ENCODE peak calls at places on chromosome 1, in eight cellular contexts. One of them, this sample, is unnamed. For H3K36me3, the result is how much of the 10 kb centered on the place peaks cover.

GRCh38 chr1:228794173-228794572 is 58.9 kb downstream of the RHOU start:
- DNase-seq in fibroblast of lung: no peak
- DNase-seq in PC-3: no peak
- DNase-seq in heart right ventricle: no peak
- DNase-seq in IMR-90: no peak
- DNase-seq in CD8-positive, alpha-beta T cell: no peak
- DNase-seq in ovary: no peak
- DNase-seq in bronchial epithelial cell: no peak
- DNase-seq in this sample: no peak

GRCh38 chr1:237751090-237751489 is 139.6 kb downstream of the ZP4 start:
- DNase-seq in fibroblast of lung: no peak
- DNase-seq in PC-3: no peak
- DNase-seq in heart right ventricle: no peak
- DNase-seq in IMR-90: no peak
- DNase-seq in CD8-positive, alpha-beta T cell: no peak
- DNase-seq in ovary: no peak
- DNase-seq in bronchial epithelial cell: no peak
- DNase-seq in this sample: no peak

GRCh38 chr1:221947731-221948130 is 205.8 kb upstream of the DUSP10 start:
- DNase-seq in fibroblast of lung: no peak
- DNase-seq in PC-3: no peak
- DNase-seq in heart right ventricle: no peak
- DNase-seq in IMR-90: no peak
- DNase-seq in CD8-positive, alpha-beta T cell: no peak
- DNase-seq in ovary: no peak
- DNase-seq in bronchial epithelial cell: peak
- DNase-seq in this sample: no peak

GRCh38 chr1:187264995-187265602 is 436.4 kb downstream of the PLA2G4A start:
- DNase-seq in fibroblast of lung: peak
- DNase-seq in PC-3: peak
- DNase-seq in heart right ventricle: no peak
- DNase-seq in IMR-90: peak
- DNase-seq in CD8-positive, alpha-beta T cell: no peak
- DNase-seq in ovary: peak
- DNase-seq in bronchial epithelial cell: peak
- DNase-seq in this sample: no peak

GRCh38 chr1:12185556-12186276 is 18.9 kb downstream of the TNFRSF1B start:
- DNase-seq in fibroblast of lung: peak
- DNase-seq in PC-3: no peak
- DNase-seq in heart right ventricle: no peak
- DNase-seq in IMR-90: no peak
- DNase-seq in CD8-positive, alpha-beta T cell: no peak
- DNase-seq in ovary: no peak
- DNase-seq in bronchial epithelial cell: no peak
- DNase-seq in this sample: no peak

GRCh38 chr1:234773936-234774677 is 164.1 kb upstream of the IRF2BP2 start:
- DNase-seq in fibroblast of lung: no peak
- DNase-seq in PC-3: no peak
- DNase-seq in heart right ventricle: no peak
- DNase-seq in IMR-90: no peak
- DNase-seq in CD8-positive, alpha-beta T cell: no peak
- DNase-seq in ovary: no peak
- DNase-seq in bronchial epithelial cell: no peak
- DNase-seq in this sample: peak

GRCh38 chr1:227318852-227319607 is 738 bp upstream of the CDC42BPA start:
- DNase-seq in fibroblast of lung: peak
- DNase-seq in PC-3: peak
- DNase-seq in heart right ventricle: peak
- DNase-seq in IMR-90: peak
- DNase-seq in CD8-positive, alpha-beta T cell: no peak
- DNase-seq in ovary: peak
- DNase-seq in bronchial epithelial cell: peak
- DNase-seq in this sample: peak

GRCh38 chr1:53544731-53545515 is 85.7 kb downstream of the DMRTB1 start:
- DNase-seq in fibroblast of lung: no peak
- DNase-seq in PC-3: no peak
- DNase-seq in heart right ventricle: no peak
- DNase-seq in IMR-90: no peak
- DNase-seq in CD8-positive, alpha-beta T cell: no peak
- DNase-seq in ovary: no peak
- DNase-seq in bronchial epithelial cell: no peak
- DNase-seq in this sample: peak

GRCh38 chr1:201633297-201633696 is 94.4 kb downstream of the NAV1 start:
- DNase-seq in fibroblast of lung: no peak
- DNase-seq in PC-3: no peak
- DNase-seq in heart right ventricle: peak
- DNase-seq in IMR-90: no peak
- DNase-seq in CD8-positive, alpha-beta T cell: no peak
- DNase-seq in ovary: no peak
- DNase-seq in bronchial epithelial cell: no peak
- DNase-seq in this sample: no peak

GRCh38 chr1:5981009-5981380 is 11.2 kb downstream of the NPHP4 start:
- DNase-seq in fibroblast of lung: no peak
- DNase-seq in PC-3: no peak
- DNase-seq in heart right ventricle: no peak
- DNase-seq in IMR-90: no peak
- DNase-seq in CD8-positive, alpha-beta T cell: no peak
- DNase-seq in ovary: no peak
- DNase-seq in bronchial epithelial cell: no peak
- DNase-seq in this sample: peak

GRCh38 chr1:174074757-174075156 is 52.6 kb upstream of the RC3H1 start:
- DNase-seq in fibroblast of lung: peak
- DNase-seq in PC-3: peak
- DNase-seq in heart right ventricle: no peak
- DNase-seq in IMR-90: peak
- DNase-seq in CD8-positive, alpha-beta T cell: no peak
- DNase-seq in ovary: no peak
- DNase-seq in bronchial epithelial cell: peak
- DNase-seq in this sample: no peak

GRCh38 chr1:192807968-192808587 is 761 bp upstream of the RGS2 start:
- DNase-seq in fibroblast of lung: peak
- DNase-seq in PC-3: peak
- DNase-seq in heart right ventricle: no peak
- DNase-seq in IMR-90: peak
- DNase-seq in CD8-positive, alpha-beta T cell: peak
- DNase-seq in ovary: no peak
- DNase-seq in bronchial epithelial cell: peak
- DNase-seq in this sample: peak

GRCh38 chr1:193662030-193662429 is 475.6 kb upstream of the B3GALT2 start:
- DNase-seq in fibroblast of lung: peak
- DNase-seq in PC-3: no peak
- DNase-seq in heart right ventricle: no peak
- DNase-seq in IMR-90: peak
- DNase-seq in CD8-positive, alpha-beta T cell: no peak
- DNase-seq in ovary: no peak
- DNase-seq in bronchial epithelial cell: peak
- DNase-seq in this sample: no peak

GRCh38 chr1:186189156-186189555 is 185.9 kb downstream of the TPR start:
- DNase-seq in fibroblast of lung: no peak
- DNase-seq in PC-3: no peak
- DNase-seq in heart right ventricle: no peak
- DNase-seq in IMR-90: no peak
- DNase-seq in CD8-positive, alpha-beta T cell: no peak
- DNase-seq in ovary: no peak
- DNase-seq in bronchial epithelial cell: no peak
- DNase-seq in this sample: no peak

GRCh38 chr1:227437495-227438008 is 119.3 kb upstream of the CDC42BPA start:
- DNase-seq in fibroblast of lung: peak
- DNase-seq in PC-3: peak
- DNase-seq in heart right ventricle: no peak
- DNase-seq in IMR-90: peak
- DNase-seq in CD8-positive, alpha-beta T cell: no peak
- DNase-seq in ovary: no peak
- DNase-seq in bronchial epithelial cell: peak
- DNase-seq in this sample: peak

GRCh38 chr1:75097686-75098085 is 36.5 kb upstream of the LHX8 start:
- DNase-seq in fibroblast of lung: no peak
- DNase-seq in PC-3: no peak
- DNase-seq in heart right ventricle: no peak
- DNase-seq in IMR-90: no peak
- DNase-seq in CD8-positive, alpha-beta T cell: no peak
- DNase-seq in ovary: no peak
- DNase-seq in bronchial epithelial cell: peak
- DNase-seq in this sample: no peak

GRCh38 chr1:206847946-206848345 is 17.5 kb upstream of the IL20 start:
- DNase-seq in fibroblast of lung: no peak
- DNase-seq in PC-3: no peak
- DNase-seq in heart right ventricle: no peak
- DNase-seq in IMR-90: no peak
- DNase-seq in CD8-positive, alpha-beta T cell: no peak
- DNase-seq in ovary: no peak
- DNase-seq in bronchial epithelial cell: peak
- DNase-seq in this sample: no peak

GRCh38 chr1:32681999-32682398 is 20.6 kb downstream of the SYNC start:
- DNase-seq in fibroblast of lung: no peak
- DNase-seq in PC-3: no peak
- DNase-seq in heart right ventricle: no peak
- DNase-seq in IMR-90: no peak
- DNase-seq in CD8-positive, alpha-beta T cell: no peak
- DNase-seq in ovary: no peak
- DNase-seq in bronchial epithelial cell: no peak
- DNase-seq in this sample: no peak

GRCh38 chr1:32680642-32681041 is 21.9 kb downstream of the SYNC start:
- DNase-seq in fibroblast of lung: no peak
- DNase-seq in PC-3: no peak
- DNase-seq in heart right ventricle: no peak
- DNase-seq in IMR-90: no peak
- DNase-seq in CD8-positive, alpha-beta T cell: no peak
- DNase-seq in ovary: no peak
- DNase-seq in bronchial epithelial cell: no peak
- DNase-seq in this sample: no peak

GRCh38 chr1:32681501-32681900 is 21.1 kb downstream of the SYNC start:
- DNase-seq in fibroblast of lung: peak
- DNase-seq in PC-3: no peak
- DNase-seq in heart right ventricle: no peak
- DNase-seq in IMR-90: peak
- DNase-seq in CD8-positive, alpha-beta T cell: no peak
- DNase-seq in ovary: no peak
- DNase-seq in bronchial epithelial cell: no peak
- DNase-seq in this sample: no peak

GRCh38 chr1:32676945-32677344 is 25.6 kb downstream of the SYNC start:
- DNase-seq in fibroblast of lung: no peak
- DNase-seq in PC-3: no peak
- DNase-seq in heart right ventricle: no peak
- DNase-seq in IMR-90: no peak
- DNase-seq in CD8-positive, alpha-beta T cell: no peak
- DNase-seq in ovary: no peak
- DNase-seq in bronchial epithelial cell: no peak
- DNase-seq in this sample: no peak
- H3K36me3 ChIP-seq in fibroblast of lung: under half
- H3K36me3 ChIP-seq in PC-3: half or more
- H3K36me3 ChIP-seq in heart right ventricle: under half
- H3K36me3 ChIP-seq in IMR-90: half or more
- H3K36me3 ChIP-seq in CD8-positive, alpha-beta T cell: under half
- H3K36me3 ChIP-seq in ovary: under half
- H3K36me3 ChIP-seq in bronchial epithelial cell: under half
- H3K36me3 ChIP-seq in this sample: half or more

GRCh38 chr1:43147625-43148319 is 24.3 kb downstream of the EBNA1BP2 start:
- DNase-seq in fibroblast of lung: peak
- DNase-seq in PC-3: peak
- DNase-seq in heart right ventricle: peak
- DNase-seq in IMR-90: peak
- DNase-seq in CD8-positive, alpha-beta T cell: peak
- DNase-seq in ovary: peak
- DNase-seq in bronchial epithelial cell: peak
- DNase-seq in this sample: peak

GRCh38 chr1:43140010-43140409 is 32.1 kb downstream of the EBNA1BP2 start:
- DNase-seq in fibroblast of lung: no peak
- DNase-seq in PC-3: no peak
- DNase-seq in heart right ventricle: no peak
- DNase-seq in IMR-90: no peak
- DNase-seq in CD8-positive, alpha-beta T cell: no peak
- DNase-seq in ovary: no peak
- DNase-seq in bronchial epithelial cell: no peak
- DNase-seq in this sample: no peak

GRCh38 chr1:43140583-43140982 is 31.5 kb downstream of the EBNA1BP2 start:
- DNase-seq in fibroblast of lung: no peak
- DNase-seq in PC-3: no peak
- DNase-seq in heart right ventricle: no peak
- DNase-seq in IMR-90: no peak
- DNase-seq in CD8-positive, alpha-beta T cell: no peak
- DNase-seq in ovary: no peak
- DNase-seq in bronchial epithelial cell: no peak
- DNase-seq in this sample: no peak

GRCh38 chr1:43144228-43144627 is 27.9 kb downstream of the EBNA1BP2 start:
- DNase-seq in fibroblast of lung: peak
- DNase-seq in PC-3: peak
- DNase-seq in heart right ventricle: no peak
- DNase-seq in IMR-90: peak
- DNase-seq in CD8-positive, alpha-beta T cell: no peak
- DNase-seq in ovary: no peak
- DNase-seq in bronchial epithelial cell: peak
- DNase-seq in this sample: no peak

DNA sequence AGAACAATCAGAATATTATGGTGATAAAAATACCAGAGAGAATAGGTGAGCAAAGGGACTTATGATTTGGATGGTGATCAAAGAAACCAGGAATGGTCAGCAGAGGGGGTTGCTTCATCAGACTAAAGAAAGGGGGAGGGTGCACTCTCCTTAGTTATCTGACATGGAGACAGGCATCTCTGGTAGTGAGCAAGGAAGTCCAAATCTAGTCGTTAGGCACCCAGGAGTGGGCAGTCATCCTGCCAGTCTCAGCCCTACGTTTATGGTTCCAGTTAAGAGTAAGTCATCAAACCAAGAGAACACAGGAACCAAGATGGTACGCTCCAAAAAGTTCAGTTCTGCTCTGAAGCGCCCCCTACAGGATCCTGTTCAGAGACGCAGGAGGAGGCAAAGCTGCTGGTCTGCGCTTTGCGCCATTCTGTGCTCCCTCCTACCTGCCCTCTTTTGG is 28.6 kb downstream of the EBNA1BP2 start:
- DNase-seq in fibroblast of lung: no peak
- DNase-seq in PC-3: peak
- DNase-seq in heart right ventricle: no peak
- DNase-seq in IMR-90: no peak
- DNase-seq in CD8-positive, alpha-beta T cell: no peak
- DNase-seq in ovary: no peak
- DNase-seq in bronchial epithelial cell: peak
- DNase-seq in this sample: no peak
- TF ChIP-seq CTCF in fibroblast of lung: peak
- TF ChIP-seq CTCF in PC-3: peak
- TF ChIP-seq CTCF in heart right ventricle: no peak
- TF ChIP-seq CTCF in IMR-90: peak
- TF ChIP-seq CTCF in CD8-positive, alpha-beta T cell: no peak
- TF ChIP-seq CTCF in ovary: no peak
- TF ChIP-seq CTCF in bronchial epithelial cell: peak
- TF ChIP-seq CTCF in this sample: peak

GRCh38 chr1:4072754-4073153 is 172.7 kb upstream of the C1orf174 start:
- DNase-seq in fibroblast of lung: no peak
- DNase-seq in PC-3: no peak
- DNase-seq in heart right ventricle: no peak
- DNase-seq in IMR-90: no peak
- DNase-seq in CD8-positive, alpha-beta T cell: no peak
- DNase-seq in ovary: no peak
- DNase-seq in bronchial epithelial cell: no peak
- DNase-seq in this sample: no peak
- H3K36me3 ChIP-seq in fibroblast of lung: under half
- H3K36me3 ChIP-seq in PC-3: under half
- H3K36me3 ChIP-seq in heart right ventricle: under half
- H3K36me3 ChIP-seq in IMR-90: under half
- H3K36me3 ChIP-seq in CD8-positive, alpha-beta T cell: under half
- H3K36me3 ChIP-seq in ovary: under half
- H3K36me3 ChIP-seq in bronchial epithelial cell: under half
- H3K36me3 ChIP-seq in this sample: under half

GRCh38 chr1:111332190-111332589 is 41.5 kb downstream of the CHIA start:
- DNase-seq in fibroblast of lung: no peak
- DNase-seq in PC-3: no peak
- DNase-seq in heart right ventricle: no peak
- DNase-seq in IMR-90: no peak
- DNase-seq in CD8-positive, alpha-beta T cell: no peak
- DNase-seq in ovary: no peak
- DNase-seq in bronchial epithelial cell: no peak
- DNase-seq in this sample: no peak

GRCh38 chr1:111334169-111334568 is 43.5 kb downstream of the CHIA start:
- DNase-seq in fibroblast of lung: peak
- DNase-seq in PC-3: peak
- DNase-seq in heart right ventricle: no peak
- DNase-seq in IMR-90: peak
- DNase-seq in CD8-positive, alpha-beta T cell: peak
- DNase-seq in ovary: no peak
- DNase-seq in bronchial epithelial cell: peak
- DNase-seq in this sample: no peak
- TF ChIP-seq CTCF in fibroblast of lung: peak
- TF ChIP-seq CTCF in PC-3: peak
- TF ChIP-seq CTCF in heart right ventricle: peak
- TF ChIP-seq CTCF in IMR-90: peak
- TF ChIP-seq CTCF in CD8-positive, alpha-beta T cell: peak
- TF ChIP-seq CTCF in ovary: no peak
- TF ChIP-seq CTCF in bronchial epithelial cell: peak
- TF ChIP-seq CTCF in this sample: peak